ENCODE peak calls at places on chromosomes 12 and 14, in five cellular contexts. O is uterus, X is NCI-H2081, A is fibroblast of mammary gland, J is DMS 273 treated with DMSO at 0.1 percent for 48 hours. N is an unnamed sample.

GRCh38 chr12:95214466-95214865 is 2.8 kb downstream of the FGD6 start:
- DNase-seq in O (no peak), X (peak), A (peak), J (no peak), N (no peak)

GRCh38 chr12:19044430-19044829 is 85.1 kb upstream of the PLEKHA5 start:
- DNase-seq in O (no peak), X (no peak), A (no peak), J (no peak), N (no peak)

GRCh38 chr14:90698379-90698869 is 117.8 kb downstream of the TTC7B start:
- DNase-seq in O (peak), X (peak), A (peak), J (peak), N (peak)

GRCh38 chr14:99173086-99173485 is 98.9 kb downstream of the BCL11B start:
- DNase-seq in O (no peak), X (no peak), A (no peak), J (no peak), N (no peak)

GRCh38 chr14:26872510-26872909 is 274.7 kb upstream of the NOVA1 start:
- DNase-seq in O (peak), X (no peak), A (peak), J (no peak), N (no peak)

GRCh38 chr12:68608191-68608590 is 2.5 kb upstream of the RAP1B start:
- DNase-seq in O (no peak), X (no peak), A (no peak), J (no peak), N (no peak)

GRCh38 chr14:72677664-72678063 is 216.2 kb downstream of the DPF3 start:
- DNase-seq in O (no peak), X (no peak), A (peak), J (no peak), N (no peak)

GRCh38 chr14:35988550-35988949 is 162.4 kb downstream of the BRMS1L start:
- DNase-seq in O (no peak), X (no peak), A (no peak), J (no peak), N (no peak)

GRCh38 chr14:74712499-74713394 is at the start of the genes AREL1 and FCF1:
- DNase-seq in O (peak), X (no peak), A (peak), J (no peak), N (no peak)

GRCh38 chr14:33782923-33783322 is 168.0 kb downstream of the EGLN3 start:
- DNase-seq in O (no peak), X (peak), A (no peak), J (no peak), N (no peak)

GRCh38 chr12:47903927-47904646 is 707 bp downstream of the VDR start:
- DNase-seq in O (peak), X (no peak), A (peak), J (no peak), N (no peak)

GRCh38 chr12:116803018-116803736 is 65.1 kb downstream of the RNFT2 start:
- DNase-seq in O (no peak), X (no peak), A (no peak), J (no peak), N (no peak)

GRCh38 chr12:63927511-63927910 is 83.0 kb downstream of the SRGAP1 start:
- DNase-seq in O (no peak), X (no peak), A (no peak), J (no peak), N (no peak)

GRCh38 chr14:19823765-19824164 is 20.2 kb downstream of the OR4N2 start:
- DNase-seq in O (no peak), X (no peak), A (peak), J (no peak), N (no peak)

GRCh38 chr12:103169-103981 is 36.8 kb downstream of the IQSEC3 start:
- DNase-seq in O (no peak), X (no peak), A (no peak), J (no peak), N (no peak)

GRCh38 chr12:124392991-124393790 is 98.3 kb downstream of the RFLNA start:
- DNase-seq in O (peak), X (peak), A (peak), J (peak), N (no peak)

GRCh38 chr12:6960291-6961277 is 9.4 kb downstream of the PTPN6 start:
- DNase-seq in O (no peak), X (no peak), A (peak), J (no peak), N (no peak)

GRCh38 chr12:110314308-110314707 is 33.3 kb downstream of the ATP2A2 start:
- DNase-seq in O (no peak), X (no peak), A (peak), J (no peak), N (no peak)

GRCh38 chr12:120981407-120981921 is 3.1 kb downstream of the HNF1A start:
- DNase-seq in O (no peak), X (no peak), A (no peak), J (no peak), N (no peak)

GRCh38 chr12:12616512-12617275 is 5.0 kb downstream of the CREBL2 start:
- DNase-seq in O (no peak), X (no peak), A (no peak), J (no peak), N (no peak)

N was measured in NCI-H1694 treated with DMSO at 0.1 percent for 48 hours.